ENCODE peak calls at places on chromosomes 2 and 18, in five cellular contexts. O, E, U, M and Y are unnamed samples.

GRCh38 chr2:236166781-236167296 is 1.3 kb downstream of the GBX2 start:
- DNase-seq in M (no peak), O (peak), E (no peak), U (no peak), Y (no peak)

GRCh38 chr2:70922591-70923234 is 13.0 kb upstream of the ATP6V1B1 start:
- DNase-seq in E (no peak), O (no peak), U (no peak), M (no peak), Y (no peak)

GRCh38 chr18:10715791-10716190 is 190.0 kb downstream of the NAPG start:
- DNase-seq in E (no peak), O (no peak), M (peak), U (no peak), Y (no peak)

GRCh38 chr2:25521665-25522387 is 151.6 kb downstream of the DTNB start:
- DNase-seq in E (no peak), U (no peak), M (peak), O (peak), Y (peak)

GRCh38 chr2:15719566-15720313 is 128.1 kb downstream of the DDX1 start:
- DNase-seq in U (no peak), E (no peak), O (no peak), M (no peak), Y (no peak)

GRCh38 chr2:122034797-122035196 is 279.3 kb downstream of the TSN start:
- DNase-seq in U (no peak), E (no peak), O (no peak), M (no peak), Y (no peak)

GRCh38 chr2:8003462-8004075 is 678.3 kb upstream of the ID2 start:
- DNase-seq in M (peak), E (no peak), U (no peak), O (no peak), Y (peak)

GRCh38 chr2:67616749-67617148 is 219.6 kb downstream of the ETAA1 start:
- DNase-seq in M (no peak), O (no peak), E (no peak), U (no peak), Y (no peak)

DNA sequence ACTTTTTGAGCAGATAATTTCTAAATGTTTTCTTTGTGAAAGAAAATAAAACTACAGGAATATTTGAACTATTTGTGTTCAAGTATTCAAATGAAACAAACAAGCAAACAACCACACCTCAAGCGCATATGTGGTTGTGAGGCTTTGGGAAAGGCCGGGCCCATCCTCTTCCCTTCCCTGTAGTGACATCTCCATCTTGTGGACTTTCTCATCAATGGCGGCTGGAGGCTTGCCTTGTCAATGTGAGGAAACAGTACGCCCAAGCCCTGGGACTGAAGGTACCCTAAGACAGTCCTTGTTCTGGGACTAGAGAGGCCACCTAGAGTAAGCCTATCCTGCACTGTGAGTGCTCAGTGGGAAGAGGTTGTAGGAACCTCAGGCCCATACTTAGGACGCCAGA is 166.8 kb downstream of the TPGS2 start:
- DNase-seq in O (no peak), E (no peak), M (no peak), U (no peak), Y (no peak)
- TF ChIP-seq CTCF in O (no peak), E (no peak), M (peak), U (no peak), Y (peak)

DNA sequence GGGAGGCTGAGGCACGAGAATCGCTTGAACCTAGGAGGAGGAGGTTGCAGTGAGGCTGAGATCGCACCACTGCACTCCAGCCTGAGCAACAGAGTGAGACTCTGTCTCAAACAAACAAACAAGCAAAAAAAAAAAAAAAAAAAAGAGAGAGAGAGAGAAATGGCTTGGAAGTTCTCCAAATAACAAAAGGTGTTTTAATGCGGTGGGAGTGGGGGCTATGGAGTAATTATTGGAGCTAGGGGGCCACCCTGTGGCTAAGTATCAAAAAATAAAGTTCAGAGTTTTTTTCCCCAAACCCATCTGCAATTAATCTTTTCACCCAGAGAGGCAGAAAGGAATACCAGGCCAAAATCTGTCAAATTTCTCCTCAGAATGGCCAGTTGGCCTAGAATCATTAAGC is 23.0 kb upstream of the CEP68 start:
- DNase-seq in E (no peak), O (no peak), M (no peak), U (no peak), Y (no peak)
- TF ChIP-seq CTCF in E (no peak), O (no peak), M (peak), U (no peak), Y (no peak)

GRCh38 chr18:48408111-48408726 is 964 bp downstream of the ZBTB7C start:
- DNase-seq in E (no peak), O (no peak), U (no peak), M (no peak), Y (no peak)

GRCh38 chr18:48407358-48407757 is 1.8 kb downstream of the ZBTB7C start:
- DNase-seq in U (no peak), O (no peak), E (no peak), M (no peak), Y (no peak)

GRCh38 chr18:48410095-48410920 is 1.1 kb upstream of the ZBTB7C start:
- DNase-seq in E (peak), O (peak), M (peak), U (peak), Y (peak)

GRCh38 chr18:48409591-48410094 is 460 bp upstream of the ZBTB7C start:
- DNase-seq in E (no peak), M (no peak), U (no peak), O (no peak), Y (no peak)

GRCh38 chr18:48408727-48409590 is at the start of gene ZBTB7C:
- DNase-seq in O (peak), U (no peak), M (no peak), E (no peak), Y (no peak)
- TF ChIP-seq CTCF in O (no peak), U (no peak), M (no peak), E (no peak), Y (no peak)

GRCh38 chr2:212249451-212249850 is 289.2 kb downstream of the ERBB4 start:
- DNase-seq in E (no peak), M (peak), U (no peak), O (no peak), Y (no peak)
- TF ChIP-seq CTCF in E (no peak), M (peak), U (no peak), O (no peak), Y (no peak)

DNA sequence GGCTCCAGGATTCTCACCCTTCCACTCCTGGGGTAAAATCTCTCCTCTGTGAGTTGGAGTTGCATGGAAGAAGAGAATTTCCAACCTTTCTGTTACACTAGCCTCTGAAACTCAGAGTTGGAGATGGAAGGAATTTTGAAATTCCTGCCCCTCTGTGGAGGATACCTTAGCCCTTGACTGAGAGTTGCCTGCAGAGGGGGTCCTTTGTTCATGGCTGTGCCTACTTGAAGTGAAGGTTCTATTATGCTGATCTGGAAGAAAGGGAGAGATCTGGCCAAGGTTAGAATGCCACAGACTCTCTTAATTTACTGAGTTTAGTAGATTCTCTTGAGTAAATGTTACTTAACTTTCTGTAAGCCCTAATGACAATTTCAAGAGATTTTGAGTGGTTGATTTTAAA is 626.6 kb upstream of the GYPC start:
- DNase-seq in M (no peak), U (no peak), O (no peak), E (no peak), Y (no peak)
- TF ChIP-seq CTCF in M (no peak), U (no peak), O (no peak), E (no peak), Y (no peak)

DNA sequence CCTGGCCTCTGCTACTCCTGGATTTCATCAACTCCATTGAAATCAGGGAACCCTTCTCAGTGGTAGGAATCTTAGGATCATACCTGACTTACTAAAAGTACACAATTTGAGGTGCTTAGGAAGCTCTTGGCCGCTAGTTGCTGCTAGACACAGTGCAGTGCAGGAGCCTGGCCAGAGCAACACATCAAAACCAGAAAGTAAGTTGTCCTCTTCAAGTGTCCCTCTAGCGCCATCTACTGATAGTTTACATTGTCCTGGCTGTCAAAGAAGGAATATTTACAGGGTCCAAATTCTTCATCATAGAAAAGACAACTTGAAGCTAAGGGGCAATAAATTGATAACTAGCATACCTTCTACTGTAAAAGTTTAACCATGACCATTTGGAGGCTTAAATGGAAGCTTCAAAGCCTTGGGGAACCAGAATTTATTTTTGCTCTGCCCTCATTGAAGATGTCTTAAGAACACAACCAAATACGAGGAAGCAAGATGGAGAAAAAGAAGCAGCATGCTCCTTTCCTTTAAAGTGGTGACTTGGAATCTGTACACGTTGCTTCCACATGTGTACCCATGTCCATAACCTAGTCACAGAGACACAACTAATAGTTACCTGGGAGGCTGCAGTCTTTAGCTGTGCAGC is 889.1 kb upstream of the GCFC2 start:
- DNase-seq in U (no peak), E (no peak), O (no peak), M (no peak), Y (no peak)
- TF ChIP-seq CTCF in U (no peak), E (peak), O (peak), M (peak), Y (peak)

DNA sequence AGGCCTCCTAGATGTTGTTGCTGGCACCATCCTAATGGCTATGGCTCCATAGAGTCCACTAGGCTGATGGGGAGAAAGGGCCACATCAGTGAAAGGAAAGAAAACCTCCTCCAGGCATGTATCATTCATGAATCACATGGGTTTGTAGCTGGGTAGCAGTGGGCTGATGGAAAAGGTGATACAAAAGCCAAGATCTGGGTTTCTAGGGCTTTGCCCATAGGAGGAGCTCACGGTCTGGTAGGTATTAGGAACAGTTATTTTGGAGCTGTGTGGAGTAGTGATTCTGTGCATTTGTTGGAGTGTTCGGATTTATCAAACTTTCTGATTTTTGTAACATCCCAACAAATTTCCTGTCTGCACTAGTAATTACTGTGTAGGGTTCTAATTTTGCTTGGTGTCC is 259.2 kb downstream of the SLC4A3 start:
- DNase-seq in O (no peak), E (no peak), U (no peak), M (no peak), Y (no peak)
- TF ChIP-seq CTCF in O (no peak), E (no peak), U (no peak), M (peak), Y (peak)

DNA sequence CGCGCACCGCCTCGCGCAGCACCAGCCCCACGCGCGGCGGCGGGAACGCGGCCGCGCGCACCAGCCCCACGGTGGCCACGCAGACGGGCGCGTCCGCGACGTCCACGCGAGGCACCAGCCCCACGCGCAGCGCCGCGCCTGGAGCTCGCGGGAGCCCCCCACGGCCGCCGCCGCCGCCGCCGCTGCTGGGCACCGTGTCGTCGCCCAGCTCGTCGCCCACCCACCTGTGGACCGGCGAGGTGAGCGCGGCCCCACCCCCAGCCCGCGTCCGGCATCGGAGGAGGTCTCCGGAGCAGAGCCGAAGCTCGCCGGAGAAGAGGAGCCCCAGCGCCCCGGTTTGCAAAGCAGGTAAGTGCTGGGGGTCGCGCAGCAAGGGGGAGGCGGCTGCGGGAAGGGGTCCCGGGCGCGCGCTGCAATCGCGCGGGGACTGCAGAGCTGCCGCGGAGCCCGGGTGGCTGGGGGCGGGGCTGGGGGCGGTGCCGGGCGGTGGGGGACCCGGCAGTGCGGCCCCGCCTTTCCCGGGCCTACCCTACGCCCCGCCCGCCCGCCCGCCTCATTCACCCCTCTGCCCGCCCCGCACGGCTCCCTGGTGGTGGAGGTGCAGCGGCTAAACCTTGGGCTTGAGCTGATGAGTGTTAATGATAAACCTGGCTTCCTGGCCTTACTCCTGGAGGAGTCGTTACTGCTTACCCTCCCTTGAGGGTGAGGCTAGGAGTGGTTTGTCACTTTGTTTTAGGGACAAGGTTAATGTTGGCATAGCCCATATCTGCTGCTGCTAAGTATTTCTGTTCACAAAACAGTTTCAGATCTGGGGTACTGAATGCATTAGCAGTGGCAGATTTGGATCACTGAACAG is 900 bp downstream of the FAM117B start:
- DNase-seq in E (peak), M (no peak), O (peak), U (peak), Y (no peak)
- TF ChIP-seq CTCF in E (no peak), M (no peak), O (peak), U (no peak), Y (no peak)

GRCh38 chr2:203808041-203808750 is 59.4 kb upstream of the CTLA4 start:
- DNase-seq in M (peak), O (no peak), E (no peak), U (no peak), Y (no peak)

GRCh38 chr2:203809084-203809521 is 58.5 kb upstream of the CTLA4 start:
- DNase-seq in E (no peak), M (no peak), U (no peak), O (no peak), Y (no peak)

GRCh38 chr2:203811491-203812221 is 55.9 kb upstream of the CTLA4 start:
- DNase-seq in U (peak), O (no peak), M (no peak), E (peak), Y (peak)

GRCh38 chr2:203812294-203813221 is 55.0 kb upstream of the CTLA4 start:
- DNase-seq in M (no peak), U (no peak), O (no peak), E (no peak), Y (no peak)

DNA sequence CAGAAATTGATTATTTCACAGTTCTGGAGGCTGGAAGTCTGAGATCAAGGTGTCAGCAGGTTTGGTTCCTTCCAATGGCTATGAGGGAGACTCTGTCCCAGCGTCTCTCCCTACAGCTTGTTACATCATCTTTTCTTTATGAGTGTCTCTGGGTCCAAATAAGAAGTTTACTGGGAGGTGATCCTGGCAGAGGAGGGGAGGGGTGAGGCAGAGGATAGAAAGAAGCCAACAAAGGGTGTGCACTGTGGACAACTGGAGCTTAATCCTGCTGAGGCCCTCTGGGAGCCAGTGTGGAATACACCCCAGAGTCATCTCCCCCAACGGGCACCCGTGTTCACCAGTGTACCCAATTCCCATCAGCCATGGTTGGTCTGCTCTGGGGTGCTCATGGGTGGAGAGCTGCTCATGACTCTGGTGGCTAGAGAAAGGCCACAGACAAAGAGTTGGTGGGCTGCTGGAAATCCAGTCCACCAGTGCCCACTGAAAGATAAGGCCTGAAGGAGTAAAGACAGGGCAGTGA is 57.5 kb upstream of the CTLA4 start:
- DNase-seq in M (no peak), E (no peak), U (no peak), O (no peak), Y (no peak)
- TF ChIP-seq CTCF in M (no peak), E (no peak), U (no peak), O (no peak), Y (no peak)